ENCODE peak calls at places on chromosomes 13 and 19, in nine cellular contexts. One of them, this sample, is unnamed.

GRCh38 chr19:45402469-45403070 is 2.3 kb downstream of the PPP1R13L start:
- DNase-seq in uterus: no peak
- DNase-seq in IMR-90: no peak
- DNase-seq in HCT116: no peak
- DNase-seq in heart left ventricle: peak
- DNase-seq in right lobe of liver: peak
- DNase-seq in body of pancreas: peak
- DNase-seq in esophagus squamous epithelium: no peak
- DNase-seq in Peyer's patch: peak
- DNase-seq in this sample: peak

GRCh38 chr13:21800847-21801616 is 130.2 kb downstream of the FGF9 start:
- DNase-seq in uterus: no peak
- DNase-seq in IMR-90: peak
- DNase-seq in HCT116: no peak
- DNase-seq in heart left ventricle: no peak
- DNase-seq in right lobe of liver: no peak
- DNase-seq in body of pancreas: no peak
- DNase-seq in esophagus squamous epithelium: no peak
- DNase-seq in Peyer's patch: no peak
- DNase-seq in this sample: no peak

GRCh38 chr13:79936368-79937136 is 404.4 kb downstream of the SPRY2 start:
- DNase-seq in uterus: no peak
- DNase-seq in IMR-90: peak
- DNase-seq in HCT116: no peak
- DNase-seq in heart left ventricle: peak
- DNase-seq in right lobe of liver: no peak
- DNase-seq in body of pancreas: peak
- DNase-seq in esophagus squamous epithelium: no peak
- DNase-seq in Peyer's patch: no peak
- DNase-seq in this sample: no peak

GRCh38 chr19:41864374-41864773 is 4.3 kb downstream of the RPS19 start:
- DNase-seq in uterus: no peak
- DNase-seq in IMR-90: no peak
- DNase-seq in HCT116: no peak
- DNase-seq in heart left ventricle: no peak
- DNase-seq in right lobe of liver: no peak
- DNase-seq in body of pancreas: no peak
- DNase-seq in esophagus squamous epithelium: no peak
- DNase-seq in Peyer's patch: no peak
- DNase-seq in this sample: no peak

GRCh38 chr13:98345103-98345899 is 168.2 kb upstream of the RNF113B start:
- DNase-seq in uterus: no peak
- DNase-seq in IMR-90: no peak
- DNase-seq in HCT116: no peak
- DNase-seq in heart left ventricle: no peak
- DNase-seq in right lobe of liver: no peak
- DNase-seq in body of pancreas: peak
- DNase-seq in esophagus squamous epithelium: no peak
- DNase-seq in Peyer's patch: no peak
- DNase-seq in this sample: peak

GRCh38 chr13:111316161-111316730 is 4.2 kb upstream of the TEX29 start:
- DNase-seq in uterus: no peak
- DNase-seq in IMR-90: no peak
- DNase-seq in HCT116: no peak
- DNase-seq in heart left ventricle: no peak
- DNase-seq in right lobe of liver: no peak
- DNase-seq in body of pancreas: no peak
- DNase-seq in esophagus squamous epithelium: no peak
- DNase-seq in Peyer's patch: peak
- DNase-seq in this sample: no peak

GRCh38 chr19:35507561-35507960 is 5.9 kb downstream of the DMKN start:
- DNase-seq in uterus: no peak
- DNase-seq in IMR-90: no peak
- DNase-seq in HCT116: no peak
- DNase-seq in heart left ventricle: no peak
- DNase-seq in right lobe of liver: no peak
- DNase-seq in body of pancreas: no peak
- DNase-seq in esophagus squamous epithelium: no peak
- DNase-seq in Peyer's patch: no peak
- DNase-seq in this sample: no peak

GRCh38 chr19:12681074-12681987 is at the start of gene DHPS:
- DNase-seq in uterus: peak
- DNase-seq in IMR-90: peak
- DNase-seq in HCT116: peak
- DNase-seq in heart left ventricle: peak
- DNase-seq in right lobe of liver: peak
- DNase-seq in body of pancreas: peak
- DNase-seq in esophagus squamous epithelium: peak
- DNase-seq in Peyer's patch: peak
- DNase-seq in this sample: peak

GRCh38 chr19:47351545-47351944 is 2.4 kb downstream of the DHX34 start:
- DNase-seq in uterus: no peak
- DNase-seq in IMR-90: peak
- DNase-seq in HCT116: peak
- DNase-seq in heart left ventricle: no peak
- DNase-seq in right lobe of liver: no peak
- DNase-seq in body of pancreas: no peak
- DNase-seq in esophagus squamous epithelium: no peak
- DNase-seq in Peyer's patch: no peak
- DNase-seq in this sample: no peak

GRCh38 chr19:58326914-58327726 is at the start of gene ZSCAN22:
- DNase-seq in uterus: peak
- DNase-seq in IMR-90: peak
- DNase-seq in HCT116: peak
- DNase-seq in heart left ventricle: peak
- DNase-seq in right lobe of liver: peak
- DNase-seq in body of pancreas: peak
- DNase-seq in esophagus squamous epithelium: peak
- DNase-seq in Peyer's patch: peak
- DNase-seq in this sample: peak
- TF ChIP-seq POLR2A in uterus: peak
- TF ChIP-seq POLR2A in IMR-90: peak
- TF ChIP-seq POLR2A in HCT116: peak
- TF ChIP-seq POLR2A in heart left ventricle: no peak
- TF ChIP-seq POLR2A in right lobe of liver: peak
- TF ChIP-seq POLR2A in body of pancreas: no peak
- TF ChIP-seq POLR2A in esophagus squamous epithelium: no peak
- TF ChIP-seq POLR2A in Peyer's patch: peak
- TF ChIP-seq POLR2A in this sample: no peak

GRCh38 chr13:100662470-100663211 is 12.0 kb downstream of the TMTC4 start:
- DNase-seq in uterus: no peak
- DNase-seq in IMR-90: no peak
- DNase-seq in HCT116: no peak
- DNase-seq in heart left ventricle: no peak
- DNase-seq in right lobe of liver: no peak
- DNase-seq in body of pancreas: no peak
- DNase-seq in esophagus squamous epithelium: no peak
- DNase-seq in Peyer's patch: no peak
- DNase-seq in this sample: no peak

GRCh38 chr13:100657881-100658315 is 16.7 kb downstream of the TMTC4 start:
- DNase-seq in uterus: no peak
- DNase-seq in IMR-90: no peak
- DNase-seq in HCT116: no peak
- DNase-seq in heart left ventricle: no peak
- DNase-seq in right lobe of liver: no peak
- DNase-seq in body of pancreas: no peak
- DNase-seq in esophagus squamous epithelium: no peak
- DNase-seq in Peyer's patch: no peak
- DNase-seq in this sample: no peak

GRCh38 chr13:100660761-100661160 is 13.8 kb downstream of the TMTC4 start:
- DNase-seq in uterus: no peak
- DNase-seq in IMR-90: no peak
- DNase-seq in HCT116: no peak
- DNase-seq in heart left ventricle: no peak
- DNase-seq in right lobe of liver: no peak
- DNase-seq in body of pancreas: no peak
- DNase-seq in esophagus squamous epithelium: no peak
- DNase-seq in Peyer's patch: no peak
- DNase-seq in this sample: no peak

GRCh38 chr13:100658363-100658762 is 16.2 kb downstream of the TMTC4 start:
- DNase-seq in uterus: no peak
- DNase-seq in IMR-90: no peak
- DNase-seq in HCT116: no peak
- DNase-seq in heart left ventricle: no peak
- DNase-seq in right lobe of liver: no peak
- DNase-seq in body of pancreas: no peak
- DNase-seq in esophagus squamous epithelium: no peak
- DNase-seq in Peyer's patch: no peak
- DNase-seq in this sample: no peak

DNA sequence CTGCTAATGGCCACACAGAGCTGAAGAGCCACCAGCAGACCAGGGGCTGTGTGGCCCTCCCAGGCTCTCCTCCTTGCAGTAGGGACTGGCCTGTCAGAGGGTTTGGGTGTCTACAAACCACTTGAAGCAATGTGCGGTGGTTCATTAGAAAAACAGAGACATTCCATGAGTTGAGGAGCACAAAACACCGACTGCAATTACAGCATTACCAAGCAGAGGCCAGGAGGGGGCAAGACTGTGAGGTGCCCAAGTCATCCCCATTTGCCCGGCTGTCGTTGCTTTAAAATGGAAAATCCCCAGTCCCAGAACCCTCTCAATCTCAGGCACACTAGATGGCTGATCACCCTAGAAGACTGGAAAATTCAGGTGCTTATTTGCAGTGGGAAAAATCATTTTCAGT is 15.0 kb downstream of the TMTC4 start:
- DNase-seq in uterus: no peak
- DNase-seq in IMR-90: no peak
- DNase-seq in HCT116: no peak
- DNase-seq in heart left ventricle: no peak
- DNase-seq in right lobe of liver: no peak
- DNase-seq in body of pancreas: no peak
- DNase-seq in esophagus squamous epithelium: no peak
- DNase-seq in Peyer's patch: no peak
- DNase-seq in this sample: no peak
- H3K27ac ChIP-seq in uterus: no peak
- H3K27ac ChIP-seq in IMR-90: no peak
- H3K27ac ChIP-seq in HCT116: no peak
- H3K27ac ChIP-seq in heart left ventricle: no peak
- H3K27ac ChIP-seq in right lobe of liver: no peak
- H3K27ac ChIP-seq in body of pancreas: no peak
- H3K27ac ChIP-seq in esophagus squamous epithelium: no peak
- H3K27ac ChIP-seq in Peyer's patch: no peak
- H3K27ac ChIP-seq in this sample: no peak

GRCh38 chr19:2187164-2187563 is 23.4 kb downstream of the DOT1L start:
- DNase-seq in uterus: no peak
- DNase-seq in IMR-90: no peak
- DNase-seq in HCT116: no peak
- DNase-seq in heart left ventricle: no peak
- DNase-seq in right lobe of liver: no peak
- DNase-seq in body of pancreas: no peak
- DNase-seq in esophagus squamous epithelium: no peak
- DNase-seq in Peyer's patch: no peak
- DNase-seq in this sample: no peak

GRCh38 chr19:2186071-2186846 is 22.5 kb downstream of the DOT1L start:
- DNase-seq in uterus: peak
- DNase-seq in IMR-90: peak
- DNase-seq in HCT116: no peak
- DNase-seq in heart left ventricle: peak
- DNase-seq in right lobe of liver: no peak
- DNase-seq in body of pancreas: peak
- DNase-seq in esophagus squamous epithelium: no peak
- DNase-seq in Peyer's patch: peak
- DNase-seq in this sample: peak

GRCh38 chr19:2181618-2181997 is 17.9 kb downstream of the DOT1L start:
- DNase-seq in uterus: no peak
- DNase-seq in IMR-90: no peak
- DNase-seq in HCT116: no peak
- DNase-seq in heart left ventricle: no peak
- DNase-seq in right lobe of liver: no peak
- DNase-seq in body of pancreas: no peak
- DNase-seq in esophagus squamous epithelium: no peak
- DNase-seq in Peyer's patch: no peak
- DNase-seq in this sample: no peak

GRCh38 chr19:2185734-2186070 is 22.0 kb downstream of the DOT1L start:
- DNase-seq in uterus: no peak
- DNase-seq in IMR-90: no peak
- DNase-seq in HCT116: no peak
- DNase-seq in heart left ventricle: no peak
- DNase-seq in right lobe of liver: no peak
- DNase-seq in body of pancreas: no peak
- DNase-seq in esophagus squamous epithelium: no peak
- DNase-seq in Peyer's patch: no peak
- DNase-seq in this sample: no peak

DNA sequence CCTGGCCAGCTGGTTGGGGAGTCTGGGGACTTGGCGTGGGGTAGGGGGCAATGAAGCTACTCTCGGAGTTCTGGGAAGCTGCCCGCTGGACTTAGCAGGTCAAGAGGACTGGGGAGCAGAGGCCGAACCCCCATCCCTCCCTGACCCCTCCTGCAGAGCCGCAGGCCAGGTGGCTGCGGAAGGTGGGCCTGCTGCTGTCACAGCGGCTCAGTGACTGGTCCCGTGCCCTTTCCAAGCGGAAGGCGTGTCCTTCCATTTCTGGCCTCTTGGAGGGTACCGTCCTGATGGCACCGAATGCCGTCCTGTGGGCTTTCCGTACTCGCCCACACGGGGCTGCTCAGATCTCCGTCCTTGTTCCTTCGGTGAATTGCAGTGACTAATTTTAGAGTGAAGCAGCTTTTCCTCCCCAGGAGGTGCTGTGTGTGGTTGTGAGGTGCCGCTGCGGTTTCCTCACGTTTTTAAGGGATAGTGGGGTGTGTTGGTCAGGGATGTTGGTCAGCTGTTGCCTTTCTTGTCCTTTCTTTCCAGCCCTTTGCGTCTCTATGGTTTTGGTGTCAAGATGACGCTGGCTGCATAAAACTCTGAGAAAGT is 20.8 kb downstream of the DOT1L start:
- DNase-seq in uterus: no peak
- DNase-seq in IMR-90: no peak
- DNase-seq in HCT116: no peak
- DNase-seq in heart left ventricle: no peak
- DNase-seq in right lobe of liver: no peak
- DNase-seq in body of pancreas: no peak
- DNase-seq in esophagus squamous epithelium: no peak
- DNase-seq in Peyer's patch: no peak
- DNase-seq in this sample: no peak
- TF ChIP-seq POLR2A in uterus: no peak
- TF ChIP-seq POLR2A in IMR-90: no peak
- TF ChIP-seq POLR2A in HCT116: no peak
- TF ChIP-seq POLR2A in heart left ventricle: no peak
- TF ChIP-seq POLR2A in right lobe of liver: no peak
- TF ChIP-seq POLR2A in body of pancreas: no peak
- TF ChIP-seq POLR2A in esophagus squamous epithelium: no peak
- TF ChIP-seq POLR2A in Peyer's patch: no peak
- TF ChIP-seq POLR2A in this sample: no peak

GRCh38 chr19:5023128-5023571 is 54.2 kb downstream of the KDM4B start:
- DNase-seq in uterus: peak
- DNase-seq in IMR-90: no peak
- DNase-seq in HCT116: no peak
- DNase-seq in heart left ventricle: no peak
- DNase-seq in right lobe of liver: no peak
- DNase-seq in body of pancreas: no peak
- DNase-seq in esophagus squamous epithelium: no peak
- DNase-seq in Peyer's patch: no peak
- DNase-seq in this sample: no peak
- H3K27ac ChIP-seq in uterus: peak
- H3K27ac ChIP-seq in IMR-90: no peak
- H3K27ac ChIP-seq in HCT116: no peak
- H3K27ac ChIP-seq in heart left ventricle: peak
- H3K27ac ChIP-seq in right lobe of liver: no peak
- H3K27ac ChIP-seq in body of pancreas: no peak
- H3K27ac ChIP-seq in esophagus squamous epithelium: peak
- H3K27ac ChIP-seq in Peyer's patch: no peak
- H3K27ac ChIP-seq in this sample: no peak